ENCODE peak calls at places on chromosomes 16 and 17, in seven cellular contexts. B is caudate nucleus, D is activated T-cell treated with anti-CD3 and anti-CD28 coated beads for 24 hours, R is mesendoderm, L is GM03348, O is kidney glomerular epithelial cell, U is left ventricle myocardium superior. Y is an unnamed sample.

GRCh38 chr17:10598620-10599019 is 49.2 kb upstream of the MYH2 start:
- DNase-seq in B (no peak), D (no peak), R (no peak), L (no peak), O (no peak), U (no peak), Y (no peak)

GRCh38 chr16:57150682-57151330 is 35.0 kb downstream of the PSME3IP1 start:
- DNase-seq in B (no peak), D (no peak), R (peak; percentile 39), L (no peak), O (no peak), U (no peak), Y (no peak)

GRCh38 chr16:56916571-56917403 is 15.2 kb upstream of the HERPUD1 start:
- DNase-seq in B (no peak), D (no peak), R (no peak), L (no peak), O (no peak), U (no peak), Y (no peak)

GRCh38 chr16:74698220-74698619 is 2.4 kb downstream of the MLKL start:
- DNase-seq in B (no peak), D (no peak), R (no peak), L (no peak), O (no peak), U (no peak), Y (no peak)

GRCh38 chr17:38485146-38485468 is 56.8 kb downstream of the ARHGAP23 start:
- DNase-seq in B (no peak), D (no peak), R (no peak), L (no peak), O (no peak), U (no peak), Y (no peak)

GRCh38 chr17:81939218-81939617 is 2.1 kb upstream of the PYCR1 start:
- DNase-seq in B (no peak), D (no peak), R (no peak), L (no peak), O (no peak), U (no peak), Y (no peak)

GRCh38 chr16:66930189-66930588 is 4.0 kb downstream of the CIAO2B start:
- DNase-seq in B (no peak), D (no peak), R (no peak), L (no peak), O (peak; percentile 45), U (no peak), Y (no peak)

GRCh38 chr17:41333098-41333497 is 17.5 kb downstream of the KRT33A start:
- DNase-seq in B (no peak), D (no peak), R (no peak), L (no peak), O (no peak), U (no peak), Y (no peak)

GRCh38 chr16:64019339-64019738 is 1102.5 kb downstream of the CDH11 start:
- DNase-seq in B (no peak), D (no peak), R (peak; percentile 25), L (no peak), O (no peak), U (no peak), Y (no peak)

GRCh38 chr17:55275894-55276804 is 11.4 kb downstream of the HLF start:
- DNase-seq in B (no peak), D (no peak), R (no peak), L (no peak), O (no peak), U (no peak), Y (no peak)

GRCh38 chr16:3266873-3267537 is 10.6 kb upstream of the MEFV start:
- DNase-seq in B (no peak), D (no peak), R (peak; percentile 33), L (peak; percentile 71), O (peak; percentile 44), U (no peak), Y (no peak)

GRCh38 chr17:30219833-30220232 is 15.7 kb downstream of the SLC6A4 start:
- DNase-seq in B (no peak), D (no peak), R (no peak), L (no peak), O (no peak), U (no peak), Y (no peak)

GRCh38 chr17:30426292-30426691 is 47.6 kb downstream of the CPD start:
- DNase-seq in B (no peak), D (no peak), R (no peak), L (no peak), O (no peak), U (no peak), Y (no peak)

GRCh38 chr16:11147033-11147848 is 108.8 kb downstream of the SOCS1 start:
- DNase-seq in B (no peak), D (no peak), R (no peak), L (no peak), O (no peak), U (no peak), Y (no peak)